ENCODE peak calls at places on chromosomes 4 and X, in four cellular contexts. N, E, A and I are unnamed samples.

GRCh38 chr4:10746371-10747143 is 62.0 kb upstream of the CLNK start:
- DNase-seq in N (no peak), E (no peak), A (peak; percentile 12), I (no peak)

GRCh38 chr4:16129336-16129735 is 45.5 kb upstream of the PROM1 start:
- DNase-seq in E (no peak), A (peak; percentile 18), N (no peak), I (no peak)

GRCh38 chr4:145533011-145533410 is 51.4 kb downstream of the SMAD1 start:
- DNase-seq in E (no peak), A (no peak), N (no peak), I (no peak)

GRCh38 chrX:71859637-71860036 is 51.0 kb upstream of the NHSL2 start:
- DNase-seq in N (no peak), E (no peak), A (no peak), I (no peak)

GRCh38 chr4:47945930-47946726 is 31.7 kb upstream of the NFXL1 start:
- DNase-seq in E (no peak), A (no peak), N (no peak), I (no peak)

GRCh38 chr4:108072300-108072699 is 82.6 kb downstream of the HADH start:
- DNase-seq in N (no peak), E (no peak), A (no peak), I (no peak)

GRCh38 chr4:54109226-54110018 is 9.5 kb downstream of the GSX2 start:
- DNase-seq in E (no peak), N (no peak), A (no peak), I (no peak)

GRCh38 chr4:176400816-176401461 is 81.2 kb downstream of the SPCS3 start:
- DNase-seq in E (no peak), A (no peak), N (no peak), I (no peak)

GRCh38 chr4:15961778-15962510 is 1.0 kb downstream of the FGFBP2 start:
- DNase-seq in N (no peak), E (no peak), A (no peak), I (peak; percentile 15)

GRCh38 chrX:54093159-54093558 is 48.9 kb upstream of the PHF8 start:
- DNase-seq in A (no peak), E (no peak), N (no peak), I (no peak)

GRCh38 chr4:13548984-13549546 is 4.8 kb upstream of the NKX3-2 start:
- DNase-seq in A (peak; percentile 61), E (peak; percentile 79), N (peak; percentile 79), I (peak; percentile 40)

GRCh38 chrX:30814978-30815377 is 74.1 kb downstream of the TAB3 start:
- DNase-seq in N (no peak), A (no peak), E (no peak), I (no peak)

GRCh38 chrX:106917830-106918500 is 2.2 kb upstream of the CLDN2 start:
- DNase-seq in A (no peak), E (no peak), N (no peak), I (no peak)

GRCh38 chrX:35741142-35741541 is 57.0 kb upstream of the MAGEB16 start:
- DNase-seq in A (no peak), E (no peak), N (no peak), I (no peak)

GRCh38 chrX:12988797-12989196 is 13.9 kb downstream of the TMSB4X start:
- DNase-seq in E (no peak), A (no peak), N (no peak), I (no peak)

GRCh38 chr4:141346144-141346543 is 125.4 kb downstream of the ZNF330 start:
- DNase-seq in N (no peak), A (peak; percentile 36), E (no peak), I (no peak)

GRCh38 chr4:85028910-85029309 is 62.4 kb upstream of the WDFY3 start:
- DNase-seq in E (no peak), A (no peak), N (no peak), I (no peak)

GRCh38 chr4:15778742-15779231 is 659 bp downstream of the CD38 start:
- DNase-seq in N (peak; percentile 62), A (peak; percentile 23), E (no peak), I (peak; percentile 64)

GRCh38 chrX:103329991-103330390 is at the start of gene TCEAL7:
- DNase-seq in E (no peak), N (no peak), A (peak; percentile 29), I (no peak)

GRCh38 chr4:140523857-140524742 is at the start of gene ELMOD2:
- DNase-seq in E (peak; percentile 95), N (peak; percentile 99), A (peak; percentile 100), I (peak; percentile 97)

GRCh38 chr4:48588230-48588943 is 98.3 kb downstream of the ZAR1 start:
- DNase-seq in E (no peak), A (no peak), N (no peak), I (no peak)

GRCh38 chr4:95693594-95693993 is 144.8 kb upstream of the UNC5C start:
- DNase-seq in A (no peak), N (no peak), E (no peak), I (no peak)

GRCh38 chrX:12245650-12246645 is 107.7 kb downstream of the FRMPD4 start:
- DNase-seq in E (no peak), A (no peak), N (no peak), I (no peak)

GRCh38 chrX:43224496-43224895 is 431.6 kb upstream of the MAOA start:
- DNase-seq in A (no peak), N (no peak), E (no peak), I (no peak)

GRCh38 chrX:20320461-20321159 is 53.9 kb upstream of the RPS6KA3 start:
- DNase-seq in N (no peak), E (no peak), A (no peak), I (no peak)

GRCh38 chr4:180827193-180827592 is 1416.0 kb upstream of the TENM3 start:
- DNase-seq in A (no peak), N (no peak), E (no peak), I (no peak)

GRCh38 chrX:123357941-123358340 is 173.9 kb downstream of the GRIA3 start:
- DNase-seq in N (no peak), A (no peak), E (no peak), I (no peak)

GRCh38 chrX:19040373-19040772 is 56.5 kb upstream of the PHKA2 start:
- DNase-seq in E (no peak), A (no peak), N (no peak), I (no peak)

DNA sequence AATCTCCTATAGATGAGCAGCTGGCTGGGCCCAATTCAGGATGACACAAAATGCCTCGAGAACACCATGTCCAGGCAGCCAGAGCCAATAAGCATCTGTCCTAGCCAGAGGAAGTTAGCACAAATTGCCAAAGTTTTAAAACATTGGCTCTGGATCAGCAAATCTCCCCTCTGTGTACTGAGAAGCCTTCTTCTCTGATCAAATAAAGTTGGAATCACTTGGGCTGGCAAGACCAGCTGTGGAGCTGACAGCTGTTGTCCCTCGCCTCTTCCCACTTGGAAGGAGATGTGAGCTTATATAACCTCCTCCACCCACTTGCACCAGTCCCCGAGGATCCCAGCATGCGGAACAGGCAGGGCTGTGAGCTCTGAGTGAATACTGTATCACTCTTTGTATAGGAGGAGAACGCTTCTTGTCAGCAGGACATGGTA is 183.9 kb downstream of the OPHN1 start:
- DNase-seq in E (peak; percentile 16), N (peak; percentile 33), A (peak; percentile 30), I (peak; percentile 57)
- H3K27me3 ChIP-seq in E (no peaks in the 10 kb centered on the region), N (no peaks in the 10 kb centered on the region), A (no peaks in the 10 kb centered on the region), I (no peaks in the 10 kb centered on the region)

DNA sequence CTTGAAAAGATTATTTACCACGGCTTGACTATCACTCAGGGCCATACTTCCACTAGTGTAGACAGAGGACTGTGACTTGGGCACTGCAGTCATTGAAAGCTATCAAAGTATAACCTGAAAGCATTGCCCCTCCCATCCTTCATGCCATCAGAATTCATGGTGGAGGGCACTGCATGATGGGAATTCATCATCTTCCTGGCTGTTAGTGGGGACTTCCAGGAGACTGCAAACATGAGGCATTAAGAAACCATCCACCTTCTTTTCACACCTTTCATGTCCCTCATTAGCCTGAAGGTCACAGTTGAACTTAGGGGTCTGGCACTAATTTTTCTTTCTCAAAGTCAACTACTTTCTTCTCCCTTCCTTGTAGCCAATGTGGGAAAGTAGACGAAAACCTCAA is 25.8 kb downstream of the VSIG4 start:
- DNase-seq in N (no peak), E (no peak), A (no peak), I (no peak)
- H3K4me3 ChIP-seq in N (no peak overlapping the region), E (no peak overlapping the region), A (no peak overlapping the region), I (no peak overlapping the region)

DNA sequence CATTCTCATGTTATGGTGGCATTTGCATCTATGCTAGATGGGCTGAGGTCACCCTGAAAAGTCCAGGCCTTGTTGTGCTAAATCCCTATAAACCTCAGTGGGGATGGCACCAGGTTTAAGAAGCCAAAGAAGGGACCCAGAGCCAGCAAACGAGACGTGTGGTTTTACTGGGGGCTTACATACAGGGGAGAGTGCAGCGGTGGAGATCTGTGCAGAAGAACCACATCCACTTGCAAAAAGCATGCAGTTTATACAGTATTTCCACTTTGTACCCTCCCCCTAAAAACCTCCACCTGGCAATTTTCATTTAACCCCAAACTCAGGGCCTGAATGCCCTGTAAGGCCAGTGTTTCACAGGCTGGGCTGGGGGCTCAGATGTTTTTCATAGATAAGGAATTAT is 134.9 kb upstream of the GATB start:
- DNase-seq in N (no peak), A (no peak), E (no peak), I (no peak)
- H3K27me3 ChIP-seq in N (no peaks in the 10 kb centered on the region), A (no peaks in the 10 kb centered on the region), E (no peaks in the 10 kb centered on the region), I (no peaks in the 10 kb centered on the region)

GRCh38 chr4:184939978-184940377 is 78.3 kb upstream of the HELT start:
- DNase-seq in N (no peak), E (no peak), A (no peak), I (no peak)
- H3K4me3 ChIP-seq in N (no peak overlapping the region), E (no peak overlapping the region), A (no peak overlapping the region), I (no peak overlapping the region)

GRCh38 chrX:17931855-17932254 is 70.8 kb upstream of the RAI2 start:
- DNase-seq in N (no peak), A (no peak), E (no peak), I (no peak)
- H3K27me3 ChIP-seq in N (no peaks in the 10 kb centered on the region), A (no peaks in the 10 kb centered on the region), E (peaks cover 5% of the 10 kb centered on the region), I (no peaks in the 10 kb centered on the region)

GRCh38 chr4:6686104-6686787 is 7.4 kb upstream of the S100P start:
- DNase-seq in N (no peak), A (no peak), E (no peak), I (no peak)

GRCh38 chr4:6692379-6692778 is 1.3 kb upstream of the S100P start:
- DNase-seq in A (no peak), N (no peak), E (no peak), I (no peak)

GRCh38 chr4:6687947-6688878 is 5.5 kb upstream of the S100P start:
- DNase-seq in A (no peak), E (no peak), N (no peak), I (no peak)

GRCh38 chr4:6689506-6689960 is 4.1 kb upstream of the S100P start:
- DNase-seq in N (no peak), A (no peak), E (no peak), I (no peak)

DNA sequence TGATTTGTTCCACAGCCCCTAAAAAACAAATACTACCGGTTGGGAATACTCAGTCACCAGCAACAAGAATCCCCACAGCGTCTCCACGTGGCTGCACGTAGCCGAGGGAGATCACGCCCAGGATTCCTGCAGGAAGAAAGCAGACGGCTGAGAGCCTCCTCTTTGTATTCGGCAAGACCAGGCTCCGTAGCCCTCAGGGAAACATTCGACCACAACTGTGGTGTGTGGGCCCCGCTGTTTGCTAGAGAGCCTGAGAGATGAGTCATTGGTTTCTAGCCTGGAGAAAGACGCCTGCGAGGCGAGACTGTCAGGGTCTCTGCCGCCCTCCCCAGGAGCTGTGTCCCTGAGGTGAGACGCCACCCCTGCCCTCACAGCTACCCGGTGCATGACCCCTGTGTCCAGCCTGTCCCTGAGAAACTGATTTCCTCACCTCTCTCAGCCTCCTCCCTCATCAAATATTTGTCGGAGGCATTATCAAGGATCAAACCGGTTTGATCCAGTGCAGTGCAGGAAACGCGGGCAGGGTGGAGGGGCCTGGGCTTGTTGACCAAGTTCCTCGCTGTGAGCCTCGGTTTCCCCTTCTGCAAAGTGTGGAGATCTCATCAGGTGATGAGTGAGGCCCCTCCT is 4.7 kb upstream of the S100P start:
- DNase-seq in A (no peak), N (no peak), E (peak; percentile 37), I (no peak)
- H3K4me3 ChIP-seq in A (peak overlapping the region; percentile 18), N (no peak overlapping the region), E (peak overlapping the region; percentile 23), I (no peak overlapping the region)